ENCODE peak calls at places on chromosomes 12 and 14, in four cellular contexts. Y is HepG2, C is H1, B is K562. I is an unnamed sample.
A peak's percentile ranks its signal among the peaks of the same experiment; 100 is the strongest.

GRCh38 chr12:127450822-127451221 is 816.1 kb upstream of the TMEM132C start:
- DNase-seq in Y (no peak), C (no peak), B (no peak), I (no peak)

GRCh38 chr12:24719293-24719721 is 229.6 kb downstream of the BCAT1 start:
- DNase-seq in Y (no peak), C (no peak), B (no peak), I (no peak)

GRCh38 chr12:53048780-53049401 is 974 bp upstream of the TNS2 start:
- DNase-seq in Y (peak; percentile 40), C (no peak), B (peak; percentile 19), I (no peak)

GRCh38 chr12:109759595-109759994 is 46.0 kb downstream of the FAM222A start:
- DNase-seq in Y (no peak), C (peak; percentile 43), B (no peak), I (no peak)

GRCh38 chr12:11623382-11623781 is 26.1 kb upstream of the ETV6 start:
- DNase-seq in Y (peak; percentile 58), C (no peak), B (no peak), I (no peak)

GRCh38 chr12:75480469-75480949 is at the start of gene GLIPR1:
- DNase-seq in Y (peak; percentile 45), C (no peak), B (peak; percentile 13), I (peak; percentile 72)

GRCh38 chr14:64591809-64592208 is 42.0 kb downstream of the PPP1R36 start:
- DNase-seq in Y (no peak), C (no peak), B (no peak), I (no peak)

GRCh38 chr12:120994059-120994458 is 15.7 kb downstream of the HNF1A start:
- DNase-seq in Y (no peak), C (no peak), B (no peak), I (no peak)

GRCh38 chr12:68189766-68190700 is 30.5 kb upstream of the IFNG start:
- DNase-seq in Y (no peak), C (no peak), B (no peak), I (no peak)

GRCh38 chr12:39798977-39799376 is 179.4 kb upstream of the ABCD2 start:
- DNase-seq in Y (no peak), C (no peak), B (no peak), I (no peak)

GRCh38 chr14:38208825-38209562 is 1.3 kb downstream of the SSTR1 start:
- DNase-seq in Y (peak; percentile 33), C (peak; percentile 79), B (no peak), I (no peak)

GRCh38 chr12:101552277-101552676 is 42.5 kb upstream of the MYBPC1 start:
- DNase-seq in Y (no peak), C (no peak), B (no peak), I (no peak)

GRCh38 chr14:95482967-95483842 is 33.2 kb downstream of the SYNE3 start:
- DNase-seq in Y (peak; percentile 49), C (no peak), B (no peak), I (no peak)

GRCh38 chr12:121326996-121327674 is 25.1 kb downstream of the ANAPC5 start:
- DNase-seq in Y (no peak), C (no peak), B (no peak), I (no peak)

GRCh38 chr12:46774011-46774633 is 51.7 kb downstream of the SLC38A4 start:
- DNase-seq in Y (no peak), C (no peak), B (no peak), I (no peak)

GRCh38 chr14:84129028-84129427 is 1400.9 kb upstream of the FLRT2 start:
- DNase-seq in Y (no peak), C (no peak), B (no peak), I (no peak)

GRCh38 chr14:96583605-96584041 is 81.4 kb downstream of the PAPOLA start:
- DNase-seq in Y (no peak), C (no peak), B (no peak), I (no peak)

GRCh38 chr14:101227611-101228594 is 324.4 kb upstream of the RTL1 start:
- DNase-seq in Y (no peak), C (peak; percentile 43), B (no peak), I (no peak)

GRCh38 chr14:102935756-102936155 is 13.3 kb downstream of the AMN start:
- DNase-seq in Y (no peak), C (no peak), B (no peak), I (no peak)
- TF ChIP-seq YY1 in Y (no peak), C (no peak), B (no peak), I (no peak)

GRCh38 chr12:108575199-108575912 is 13.0 kb downstream of the ISCU start:
- DNase-seq in Y (no peak), C (no peak), B (no peak), I (no peak)
- TF ChIP-seq CBX5 in Y (no peak), C (no peak), B (no peak), I (no peak)

DNA sequence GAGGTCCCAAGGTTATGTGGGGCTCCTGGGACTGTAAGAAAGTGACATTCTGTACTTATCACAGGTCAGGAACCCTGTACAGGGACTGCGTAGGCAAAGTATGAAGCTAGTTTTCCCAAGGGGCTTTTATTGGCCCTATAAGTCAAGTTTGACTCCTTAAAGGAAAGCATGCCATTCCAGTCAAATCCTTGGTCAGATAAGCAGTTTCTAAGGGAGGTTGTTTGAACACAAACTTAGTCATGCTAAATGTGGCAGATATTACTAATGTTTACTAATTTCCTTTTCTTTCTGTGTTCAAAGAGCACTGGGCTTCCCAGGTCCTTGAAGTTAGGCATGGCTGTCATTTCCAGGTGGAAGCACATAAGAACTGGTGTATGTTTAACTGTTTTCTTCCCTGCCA is 472.4 kb downstream of the ATP23 start:
- DNase-seq in Y (no peak), C (no peak), B (no peak), I (no peak)
- TF ChIP-seq YY1 in Y (no peak), C (no peak), B (no peak), I (no peak)

GRCh38 chr12:1792406-1792805 is 28.0 kb upstream of the LRTM2 start:
- DNase-seq in Y (no peak), C (no peak), B (no peak), I (no peak)

GRCh38 chr12:1791104-1791927 is 29.0 kb upstream of the LRTM2 start:
- DNase-seq in Y (peak; percentile 63), C (peak; percentile 51), B (peak; percentile 46), I (peak; percentile 30)

GRCh38 chr12:1794440-1795090 is 25.8 kb upstream of the LRTM2 start:
- DNase-seq in Y (no peak), C (peak; percentile 39), B (no peak), I (no peak)

GRCh38 chr12:1795221-1795784 is 25.1 kb upstream of the LRTM2 start:
- DNase-seq in Y (no peak), C (no peak), B (no peak), I (no peak)

GRCh38 chr12:1793426-1794210 is 26.7 kb upstream of the LRTM2 start:
- DNase-seq in Y (no peak), C (peak; percentile 30), B (no peak), I (no peak)
- TF ChIP-seq CBX5 in Y (no peak), C (no peak), B (no peak), I (no peak)

GRCh38 chr12:14264316-14264715 is 101.2 kb upstream of the ATF7IP start:
- DNase-seq in Y (no peak), C (no peak), B (no peak), I (no peak)
- TF ChIP-seq YY1 in Y (no peak), C (no peak), B (no peak), I (no peak)

DNA sequence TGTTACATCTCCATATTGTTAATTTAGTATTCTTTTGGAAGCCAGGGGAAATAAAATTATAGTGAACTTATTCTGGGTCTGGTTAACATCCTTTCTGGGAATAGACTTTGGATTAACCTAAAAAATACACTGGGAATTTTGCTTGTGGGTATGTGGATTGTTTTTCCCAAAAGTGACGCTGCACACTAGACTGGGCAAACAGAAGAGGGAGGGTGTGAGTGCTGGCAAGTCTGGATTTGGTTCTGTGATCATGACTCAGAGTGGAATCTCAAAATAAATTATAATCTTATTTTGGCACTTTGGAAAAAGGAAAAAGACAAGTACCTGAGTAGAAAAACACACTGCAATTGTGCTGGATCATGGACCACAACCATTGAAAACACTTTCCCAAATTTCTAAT is 15.2 kb upstream of the LUM start:
- DNase-seq in Y (no peak), C (no peak), B (no peak), I (no peak)
- TF ChIP-seq CBX5 in Y (no peak), C (no peak), B (no peak), I (no peak)

DNA sequence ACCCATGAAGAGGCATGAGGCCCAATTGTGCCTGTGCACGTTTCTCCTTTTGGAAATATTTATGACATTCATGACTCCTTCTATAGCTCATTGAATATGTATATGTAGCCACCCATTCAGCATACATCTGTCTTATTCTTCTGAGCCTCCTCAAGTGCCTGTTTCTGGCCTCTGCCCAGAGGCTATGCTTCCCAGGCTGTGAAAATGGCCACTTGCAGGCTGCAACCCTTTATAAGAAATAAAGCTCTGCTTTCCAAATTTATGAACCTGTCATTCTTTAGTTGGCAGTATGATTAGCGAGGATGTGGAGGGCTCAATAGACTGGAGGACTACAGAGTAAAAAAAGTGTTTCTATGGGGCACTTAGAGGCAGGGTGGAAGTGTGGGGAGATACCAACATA is 35.3 kb downstream of the TSPAN19 start:
- DNase-seq in Y (no peak), C (no peak), B (no peak), I (no peak)
- TF ChIP-seq YY1 in Y (no peak), C (no peak), B (no peak), I (no peak)

GRCh38 chr12:122871851-122872785 is 23.8 kb downstream of the VPS37B start:
- DNase-seq in Y (no peak), C (peak; percentile 94), B (no peak), I (peak; percentile 52)
- TF ChIP-seq CBX5 in Y (no peak), C (no peak), B (no peak), I (no peak)

GRCh38 chr14:74946659-74947281 is 8.6 kb downstream of the PGF start:
- DNase-seq in Y (no peak), C (no peak), B (no peak), I (no peak)

GRCh38 chr14:74948228-74949175 is 6.9 kb downstream of the PGF start:
- DNase-seq in Y (no peak), C (no peak), B (no peak), I (no peak)

GRCh38 chr14:74945852-74946658 is 9.3 kb downstream of the PGF start:
- DNase-seq in Y (peak; percentile 84), C (peak; percentile 95), B (peak; percentile 86), I (no peak)

GRCh38 chr14:74949211-74949610 is 6.2 kb downstream of the PGF start:
- DNase-seq in Y (no peak), C (no peak), B (no peak), I (no peak)

DNA sequence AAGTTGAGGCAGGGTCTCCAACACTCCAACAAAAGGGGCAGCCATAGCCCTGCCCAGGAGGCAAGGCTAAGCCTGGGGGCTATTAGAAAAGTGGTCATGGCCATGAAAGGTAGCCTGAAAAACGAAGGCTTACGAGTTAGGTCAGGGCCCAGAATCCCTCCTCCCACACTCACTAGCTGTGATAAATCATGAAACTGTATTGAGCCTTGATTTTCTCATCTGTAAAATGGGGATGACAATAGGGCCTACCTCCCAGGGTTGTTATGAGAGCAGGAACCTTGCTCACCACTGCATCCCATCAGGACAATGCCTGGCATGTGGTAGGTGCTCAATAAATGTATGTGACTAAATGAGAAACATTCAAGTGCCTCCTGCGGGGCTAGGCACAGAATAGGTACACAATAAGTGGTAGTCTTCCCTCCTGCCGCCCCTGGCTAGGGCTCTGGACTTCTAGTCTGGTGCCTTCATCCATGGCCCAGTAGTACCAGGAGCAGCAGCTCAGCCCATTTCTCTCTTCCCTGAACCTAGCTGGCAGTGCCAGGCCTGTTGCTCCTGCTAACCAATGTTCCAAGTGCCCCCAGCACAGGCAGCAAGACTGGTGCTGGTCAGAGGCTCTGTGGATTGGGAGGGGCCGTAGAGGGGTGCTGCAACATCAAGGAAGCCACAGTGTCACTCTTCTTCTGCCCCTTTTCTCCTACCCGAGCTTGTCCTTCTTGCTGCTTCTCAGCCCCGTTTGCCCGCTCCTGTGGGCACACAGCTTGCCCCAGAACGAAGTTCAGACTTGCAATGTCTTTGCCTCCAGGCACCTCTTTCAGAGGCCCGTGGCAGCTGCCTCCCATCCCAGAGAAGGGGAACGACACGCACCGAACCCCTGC is 7.8 kb downstream of the PGF start:
- DNase-seq in Y (no peak), C (no peak), B (no peak), I (no peak)
- TF ChIP-seq YY1 in Y (no peak), C (no peak), B (no peak), I (no peak)